ENCODE peak calls at places on chromosomes 1 and 21, in six cellular contexts. One of them, this sample, is unnamed.

GRCh38 chr1:26574018-26574417 is 44.5 kb downstream of the RPS6KA1 start:
- DNase-seq in A549: no peak
- DNase-seq in testis: no peak
- DNase-seq in activated CD8-positive, alpha-beta T cell treated with anti-CD3 and anti-CD28 coated beads for 36 hours: no peak
- DNase-seq in H9: no peak
- DNase-seq in GM13976: no peak
- DNase-seq in this sample: no peak

GRCh38 chr1:40096977-40097782 is at the start of gene PPT1:
- DNase-seq in A549: peak
- DNase-seq in testis: peak
- DNase-seq in activated CD8-positive, alpha-beta T cell treated with anti-CD3 and anti-CD28 coated beads for 36 hours: peak
- DNase-seq in H9: peak
- DNase-seq in GM13976: peak
- DNase-seq in this sample: peak

GRCh38 chr1:194361374-194362131 is 1175.1 kb upstream of the B3GALT2 start:
- DNase-seq in A549: no peak
- DNase-seq in testis: no peak
- DNase-seq in activated CD8-positive, alpha-beta T cell treated with anti-CD3 and anti-CD28 coated beads for 36 hours: no peak
- DNase-seq in H9: no peak
- DNase-seq in GM13976: no peak
- DNase-seq in this sample: no peak

GRCh38 chr1:240247899-240248298 is 156.2 kb downstream of the FMN2 start:
- DNase-seq in A549: no peak
- DNase-seq in testis: no peak
- DNase-seq in activated CD8-positive, alpha-beta T cell treated with anti-CD3 and anti-CD28 coated beads for 36 hours: no peak
- DNase-seq in H9: no peak
- DNase-seq in GM13976: no peak
- DNase-seq in this sample: no peak

GRCh38 chr1:165828103-165828558 is 717 bp downstream of the UCK2 start:
- DNase-seq in A549: peak
- DNase-seq in testis: peak
- DNase-seq in activated CD8-positive, alpha-beta T cell treated with anti-CD3 and anti-CD28 coated beads for 36 hours: peak
- DNase-seq in H9: peak
- DNase-seq in GM13976: peak
- DNase-seq in this sample: peak

GRCh38 chr1:227318852-227319607 is 738 bp upstream of the CDC42BPA start:
- DNase-seq in A549: peak
- DNase-seq in testis: peak
- DNase-seq in activated CD8-positive, alpha-beta T cell treated with anti-CD3 and anti-CD28 coated beads for 36 hours: no peak
- DNase-seq in H9: peak
- DNase-seq in GM13976: no peak
- DNase-seq in this sample: no peak

GRCh38 chr1:95117207-95118018 is at the start of gene TLCD4:
- DNase-seq in A549: peak
- DNase-seq in testis: peak
- DNase-seq in activated CD8-positive, alpha-beta T cell treated with anti-CD3 and anti-CD28 coated beads for 36 hours: peak
- DNase-seq in H9: peak
- DNase-seq in GM13976: peak
- DNase-seq in this sample: peak

GRCh38 chr1:103459385-103459784 is 66.1 kb upstream of the RNPC3 start:
- DNase-seq in A549: no peak
- DNase-seq in testis: no peak
- DNase-seq in activated CD8-positive, alpha-beta T cell treated with anti-CD3 and anti-CD28 coated beads for 36 hours: no peak
- DNase-seq in H9: no peak
- DNase-seq in GM13976: no peak
- DNase-seq in this sample: no peak

GRCh38 chr1:23449918-23450317 is 25.4 kb upstream of the TCEA3 start:
- DNase-seq in A549: no peak
- DNase-seq in testis: peak
- DNase-seq in activated CD8-positive, alpha-beta T cell treated with anti-CD3 and anti-CD28 coated beads for 36 hours: no peak
- DNase-seq in H9: no peak
- DNase-seq in GM13976: no peak
- DNase-seq in this sample: no peak

GRCh38 chr1:8864713-8865397 is 13.6 kb downstream of the ENO1 start:
- DNase-seq in A549: no peak
- DNase-seq in testis: no peak
- DNase-seq in activated CD8-positive, alpha-beta T cell treated with anti-CD3 and anti-CD28 coated beads for 36 hours: no peak
- DNase-seq in H9: no peak
- DNase-seq in GM13976: no peak
- DNase-seq in this sample: no peak

GRCh38 chr1:118340928-118341905 is 156.2 kb upstream of the SPAG17 start:
- DNase-seq in A549: no peak
- DNase-seq in testis: no peak
- DNase-seq in activated CD8-positive, alpha-beta T cell treated with anti-CD3 and anti-CD28 coated beads for 36 hours: no peak
- DNase-seq in H9: no peak
- DNase-seq in GM13976: no peak
- DNase-seq in this sample: no peak

GRCh38 chr1:184684285-184685077 is 70.2 kb downstream of the EDEM3 start:
- DNase-seq in A549: no peak
- DNase-seq in testis: peak
- DNase-seq in activated CD8-positive, alpha-beta T cell treated with anti-CD3 and anti-CD28 coated beads for 36 hours: no peak
- DNase-seq in H9: no peak
- DNase-seq in GM13976: no peak
- DNase-seq in this sample: no peak

GRCh38 chr1:38221006-38221649 is 174.5 kb upstream of the POU3F1 start:
- DNase-seq in A549: no peak
- DNase-seq in testis: no peak
- DNase-seq in activated CD8-positive, alpha-beta T cell treated with anti-CD3 and anti-CD28 coated beads for 36 hours: no peak
- DNase-seq in H9: no peak
- DNase-seq in GM13976: no peak
- DNase-seq in this sample: no peak

GRCh38 chr1:23394176-23394575 is 24.5 kb upstream of the ZNF436 start:
- DNase-seq in A549: no peak
- DNase-seq in testis: no peak
- DNase-seq in activated CD8-positive, alpha-beta T cell treated with anti-CD3 and anti-CD28 coated beads for 36 hours: no peak
- DNase-seq in H9: no peak
- DNase-seq in GM13976: no peak
- DNase-seq in this sample: no peak

GRCh38 chr1:109470245-109470644 is 3.9 kb downstream of the SYPL2 start:
- DNase-seq in A549: no peak
- DNase-seq in testis: no peak
- DNase-seq in activated CD8-positive, alpha-beta T cell treated with anti-CD3 and anti-CD28 coated beads for 36 hours: no peak
- DNase-seq in H9: no peak
- DNase-seq in GM13976: no peak
- DNase-seq in this sample: no peak

GRCh38 chr1:36653850-36654249 is 171.1 kb upstream of the CSF3R start:
- DNase-seq in A549: peak
- DNase-seq in testis: peak
- DNase-seq in activated CD8-positive, alpha-beta T cell treated with anti-CD3 and anti-CD28 coated beads for 36 hours: no peak
- DNase-seq in H9: no peak
- DNase-seq in GM13976: no peak
- DNase-seq in this sample: no peak

GRCh38 chr21:41233913-41234312 is 66.0 kb downstream of the BACE2 start:
- DNase-seq in A549: no peak
- DNase-seq in testis: no peak
- DNase-seq in activated CD8-positive, alpha-beta T cell treated with anti-CD3 and anti-CD28 coated beads for 36 hours: no peak
- DNase-seq in H9: no peak
- DNase-seq in GM13976: no peak
- DNase-seq in this sample: no peak

GRCh38 chr1:217014066-217014465 is 290.8 kb upstream of the ESRRG start:
- DNase-seq in A549: no peak
- DNase-seq in testis: no peak
- DNase-seq in activated CD8-positive, alpha-beta T cell treated with anti-CD3 and anti-CD28 coated beads for 36 hours: no peak
- DNase-seq in H9: no peak
- DNase-seq in GM13976: no peak
- DNase-seq in this sample: no peak

GRCh38 chr1:214216779-214217178 is 64.2 kb upstream of the SMYD2 start:
- DNase-seq in A549: peak
- DNase-seq in testis: no peak
- DNase-seq in activated CD8-positive, alpha-beta T cell treated with anti-CD3 and anti-CD28 coated beads for 36 hours: no peak
- DNase-seq in H9: no peak
- DNase-seq in GM13976: no peak
- DNase-seq in this sample: no peak

GRCh38 chr1:109760581-109761226 is 3.0 kb downstream of the EPS8L3 start:
- DNase-seq in A549: no peak
- DNase-seq in testis: peak
- DNase-seq in activated CD8-positive, alpha-beta T cell treated with anti-CD3 and anti-CD28 coated beads for 36 hours: no peak
- DNase-seq in H9: no peak
- DNase-seq in GM13976: no peak
- DNase-seq in this sample: no peak

GRCh38 chr21:37259426-37259825 is 7.7 kb downstream of the VPS26C start:
- DNase-seq in A549: no peak
- DNase-seq in testis: no peak
- DNase-seq in activated CD8-positive, alpha-beta T cell treated with anti-CD3 and anti-CD28 coated beads for 36 hours: no peak
- DNase-seq in H9: no peak
- DNase-seq in GM13976: no peak
- DNase-seq in this sample: no peak

GRCh38 chr1:27539901-27540861 is 50.2 kb upstream of the WASF2 start:
- DNase-seq in A549: peak
- DNase-seq in testis: no peak
- DNase-seq in activated CD8-positive, alpha-beta T cell treated with anti-CD3 and anti-CD28 coated beads for 36 hours: no peak
- DNase-seq in H9: no peak
- DNase-seq in GM13976: no peak
- DNase-seq in this sample: no peak

GRCh38 chr1:240217398-240217797 is 125.7 kb downstream of the FMN2 start:
- DNase-seq in A549: no peak
- DNase-seq in testis: no peak
- DNase-seq in activated CD8-positive, alpha-beta T cell treated with anti-CD3 and anti-CD28 coated beads for 36 hours: no peak
- DNase-seq in H9: no peak
- DNase-seq in GM13976: no peak
- DNase-seq in this sample: no peak

GRCh38 chr1:160494620-160495019 is 28.4 kb downstream of the SLAMF6 start:
- DNase-seq in A549: peak
- DNase-seq in testis: no peak
- DNase-seq in activated CD8-positive, alpha-beta T cell treated with anti-CD3 and anti-CD28 coated beads for 36 hours: no peak
- DNase-seq in H9: peak
- DNase-seq in GM13976: no peak
- DNase-seq in this sample: no peak

GRCh38 chr1:86991549-86992186 is 77.2 kb downstream of the HS2ST1 start:
- DNase-seq in A549: no peak
- DNase-seq in testis: no peak
- DNase-seq in activated CD8-positive, alpha-beta T cell treated with anti-CD3 and anti-CD28 coated beads for 36 hours: no peak
- DNase-seq in H9: no peak
- DNase-seq in GM13976: no peak
- DNase-seq in this sample: no peak

GRCh38 chr1:243343970-243344749 is 88.3 kb downstream of the SDCCAG8 start:
- DNase-seq in A549: peak
- DNase-seq in testis: no peak
- DNase-seq in activated CD8-positive, alpha-beta T cell treated with anti-CD3 and anti-CD28 coated beads for 36 hours: no peak
- DNase-seq in H9: no peak
- DNase-seq in GM13976: peak
- DNase-seq in this sample: peak

GRCh38 chr1:243346016-243346415 is 90.2 kb downstream of the SDCCAG8 start:
- DNase-seq in A549: no peak
- DNase-seq in testis: no peak
- DNase-seq in activated CD8-positive, alpha-beta T cell treated with anti-CD3 and anti-CD28 coated beads for 36 hours: no peak
- DNase-seq in H9: no peak
- DNase-seq in GM13976: no peak
- DNase-seq in this sample: no peak

GRCh38 chr1:243348331-243348730 is 92.5 kb downstream of the SDCCAG8 start:
- DNase-seq in A549: no peak
- DNase-seq in testis: no peak
- DNase-seq in activated CD8-positive, alpha-beta T cell treated with anti-CD3 and anti-CD28 coated beads for 36 hours: no peak
- DNase-seq in H9: no peak
- DNase-seq in GM13976: no peak
- DNase-seq in this sample: no peak

GRCh38 chr1:243346481-243346880 is 90.6 kb downstream of the SDCCAG8 start:
- DNase-seq in A549: no peak
- DNase-seq in testis: no peak
- DNase-seq in activated CD8-positive, alpha-beta T cell treated with anti-CD3 and anti-CD28 coated beads for 36 hours: no peak
- DNase-seq in H9: no peak
- DNase-seq in GM13976: no peak
- DNase-seq in this sample: no peak

DNA sequence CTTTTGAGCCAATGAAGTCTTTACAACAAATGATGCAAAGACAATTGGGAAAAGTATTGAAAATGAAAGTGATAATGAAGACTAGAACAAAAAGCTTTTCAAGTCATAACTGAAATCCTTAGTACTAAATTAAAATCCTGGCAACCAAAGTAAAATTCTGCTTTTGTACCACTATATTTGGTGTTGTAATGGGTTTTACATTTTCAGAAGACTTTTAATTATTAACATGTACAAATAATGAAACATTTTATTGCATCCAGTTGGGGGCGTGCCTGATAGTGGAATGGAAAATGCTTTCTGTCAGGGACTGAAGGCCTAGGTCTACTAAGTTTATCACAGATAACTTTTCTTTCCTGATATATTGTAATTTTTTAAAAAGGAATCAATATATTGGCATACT is 89.4 kb downstream of the SDCCAG8 start:
- DNase-seq in A549: peak
- DNase-seq in testis: peak
- DNase-seq in activated CD8-positive, alpha-beta T cell treated with anti-CD3 and anti-CD28 coated beads for 36 hours: no peak
- DNase-seq in H9: no peak
- DNase-seq in GM13976: no peak
- DNase-seq in this sample: no peak
- TF ChIP-seq CTCF in A549: peak
- TF ChIP-seq CTCF in testis: peak
- TF ChIP-seq CTCF in activated CD8-positive, alpha-beta T cell treated with anti-CD3 and anti-CD28 coated beads for 36 hours: no peak
- TF ChIP-seq CTCF in H9: no peak
- TF ChIP-seq CTCF in GM13976: peak
- TF ChIP-seq CTCF in this sample: peak

GRCh38 chr1:115466433-115466832 is 128.4 kb upstream of the NGF start:
- DNase-seq in A549: no peak
- DNase-seq in testis: peak
- DNase-seq in activated CD8-positive, alpha-beta T cell treated with anti-CD3 and anti-CD28 coated beads for 36 hours: no peak
- DNase-seq in H9: peak
- DNase-seq in GM13976: no peak
- DNase-seq in this sample: no peak
- TF ChIP-seq CTCF in A549: no peak
- TF ChIP-seq CTCF in testis: no peak
- TF ChIP-seq CTCF in activated CD8-positive, alpha-beta T cell treated with anti-CD3 and anti-CD28 coated beads for 36 hours: no peak
- TF ChIP-seq CTCF in H9: peak
- TF ChIP-seq CTCF in GM13976: no peak
- TF ChIP-seq CTCF in this sample: no peak

GRCh38 chr1:53681647-53682368 is 57.2 kb downstream of the GLIS1 start:
- DNase-seq in A549: peak
- DNase-seq in testis: peak
- DNase-seq in activated CD8-positive, alpha-beta T cell treated with anti-CD3 and anti-CD28 coated beads for 36 hours: peak
- DNase-seq in H9: peak
- DNase-seq in GM13976: peak
- DNase-seq in this sample: peak

GRCh38 chr1:53682881-53683280 is 56.1 kb downstream of the GLIS1 start:
- DNase-seq in A549: no peak
- DNase-seq in testis: no peak
- DNase-seq in activated CD8-positive, alpha-beta T cell treated with anti-CD3 and anti-CD28 coated beads for 36 hours: no peak
- DNase-seq in H9: no peak
- DNase-seq in GM13976: no peak
- DNase-seq in this sample: no peak

GRCh38 chr1:53683986-53684740 is 54.8 kb downstream of the GLIS1 start:
- DNase-seq in A549: no peak
- DNase-seq in testis: no peak
- DNase-seq in activated CD8-positive, alpha-beta T cell treated with anti-CD3 and anti-CD28 coated beads for 36 hours: no peak
- DNase-seq in H9: no peak
- DNase-seq in GM13976: no peak
- DNase-seq in this sample: no peak

GRCh38 chr1:53680868-53681267 is 58.1 kb downstream of the GLIS1 start:
- DNase-seq in A549: no peak
- DNase-seq in testis: no peak
- DNase-seq in activated CD8-positive, alpha-beta T cell treated with anti-CD3 and anti-CD28 coated beads for 36 hours: no peak
- DNase-seq in H9: no peak
- DNase-seq in GM13976: no peak
- DNase-seq in this sample: no peak

GRCh38 chr1:53682369-53682685 is 56.6 kb downstream of the GLIS1 start:
- DNase-seq in A549: no peak
- DNase-seq in testis: no peak
- DNase-seq in activated CD8-positive, alpha-beta T cell treated with anti-CD3 and anti-CD28 coated beads for 36 hours: no peak
- DNase-seq in H9: no peak
- DNase-seq in GM13976: no peak
- DNase-seq in this sample: no peak
- TF ChIP-seq CTCF in A549: no peak
- TF ChIP-seq CTCF in testis: no peak
- TF ChIP-seq CTCF in activated CD8-positive, alpha-beta T cell treated with anti-CD3 and anti-CD28 coated beads for 36 hours: peak
- TF ChIP-seq CTCF in H9: no peak
- TF ChIP-seq CTCF in GM13976: no peak
- TF ChIP-seq CTCF in this sample: no peak

GRCh38 chr1:248243204-248243603 is 12.0 kb downstream of the OR2M4 start:
- DNase-seq in A549: peak
- DNase-seq in testis: peak
- DNase-seq in activated CD8-positive, alpha-beta T cell treated with anti-CD3 and anti-CD28 coated beads for 36 hours: peak
- DNase-seq in H9: no peak
- DNase-seq in GM13976: peak
- DNase-seq in this sample: peak
- TF ChIP-seq CTCF in A549: no peak
- TF ChIP-seq CTCF in testis: peak
- TF ChIP-seq CTCF in activated CD8-positive, alpha-beta T cell treated with anti-CD3 and anti-CD28 coated beads for 36 hours: peak
- TF ChIP-seq CTCF in H9: peak
- TF ChIP-seq CTCF in GM13976: peak
- TF ChIP-seq CTCF in this sample: peak